ENCODE peak calls at places on chromosome 6, in four cellular contexts. M, N, Y and R are unnamed samples.

GRCh38 chr6:106181664-106182418 is 95.7 kb downstream of the PRDM1 start:
- DNase-seq in M (no peak), N (peak), Y (peak), R (no peak)

GRCh38 chr6:39273394-39273793 is 40.8 kb downstream of the KCNK17 start:
- DNase-seq in M (no peak), N (no peak), Y (no peak), R (no peak)

GRCh38 chr6:89940225-89941027 is 46.2 kb downstream of the GJA10 start:
- DNase-seq in M (peak), N (peak), Y (peak), R (peak)

GRCh38 chr6:101597711-101598110 is 204.2 kb downstream of the GRIK2 start:
- DNase-seq in M (no peak), N (no peak), Y (peak), R (no peak)

GRCh38 chr6:118660218-118660569 is 8.8 kb upstream of the CEP85L start:
- DNase-seq in M (no peak), N (no peak), Y (peak), R (peak)

GRCh38 chr6:10322991-10323390 is 91.9 kb downstream of the TFAP2A start:
- DNase-seq in M (no peak), N (peak), Y (peak), R (no peak)

GRCh38 chr6:1757133-1757532 is 147.4 kb downstream of the FOXC1 start:
- DNase-seq in M (no peak), N (no peak), Y (no peak), R (no peak)

GRCh38 chr6:10398439-10399218 is 16.2 kb downstream of the TFAP2A start:
- DNase-seq in M (no peak), N (no peak), Y (no peak), R (no peak)

GRCh38 chr6:80636689-80637088 is 530.2 kb downstream of the BCKDHB start:
- DNase-seq in M (no peak), N (peak), Y (peak), R (no peak)

GRCh38 chr6:6320901-6321300 is 439 bp upstream of the F13A1 start:
- DNase-seq in M (no peak), N (peak), Y (peak), R (no peak)

GRCh38 chr6:158083687-158084325 is 84.3 kb downstream of the SERAC1 start:
- DNase-seq in M (no peak), N (no peak), Y (no peak), R (no peak)

GRCh38 chr6:168128631-168129291 is 49.7 kb upstream of the FRMD1 start:
- DNase-seq in M (no peak), N (no peak), Y (no peak), R (no peak)

GRCh38 chr6:142935553-142936517 is 9.1 kb downstream of the HIVEP2 start:
- DNase-seq in M (no peak), N (no peak), Y (no peak), R (peak)

GRCh38 chr6:68779366-68779765 is 144.3 kb downstream of the ADGRB3 start:
- DNase-seq in M (no peak), N (no peak), Y (no peak), R (no peak)

GRCh38 chr6:163814494-163815364 is 400.2 kb downstream of the QKI start:
- DNase-seq in M (peak), N (peak), Y (peak), R (no peak)

GRCh38 chr6:156131221-156131903 is 645.8 kb upstream of the ARID1B start:
- DNase-seq in M (no peak), N (no peak), Y (no peak), R (no peak)

GRCh38 chr6:2977799-2978558 is 6.6 kb upstream of the SERPINB6 start:
- DNase-seq in M (no peak), N (no peak), Y (no peak), R (no peak)

GRCh38 chr6:133553652-133554051 is 312.5 kb downstream of the EYA4 start:
- DNase-seq in M (no peak), N (peak), Y (peak), R (peak)

GRCh38 chr6:562052-562676 is 94.7 kb downstream of the HUS1B start:
- DNase-seq in M (no peak), N (no peak), Y (no peak), R (no peak)

GRCh38 chr6:170296423-170296745 is 5.5 kb upstream of the DLL1 start:
- DNase-seq in M (no peak), N (no peak), Y (no peak), R (no peak)

GRCh38 chr6:161618816-161619454 is 345.1 kb upstream of the AGPAT4 start:
- DNase-seq in M (peak), N (peak), Y (peak), R (no peak)

GRCh38 chr6:11994875-11995461 is 17.1 kb upstream of the HIVEP1 start:
- DNase-seq in M (no peak), N (peak), Y (peak), R (no peak)

GRCh38 chr6:40799296-40800020 is 212.3 kb upstream of the LRFN2 start:
- DNase-seq in M (no peak), N (no peak), Y (no peak), R (no peak)

GRCh38 chr6:3137057-3137777 is 18.7 kb downstream of the BPHL start:
- DNase-seq in M (no peak), N (no peak), Y (no peak), R (no peak)

GRCh38 chr6:156695747-156696146 is 81.4 kb upstream of the ARID1B start:
- DNase-seq in M (no peak), N (no peak), Y (no peak), R (no peak)

GRCh38 chr6:137342607-137343186 is 123.5 kb upstream of the IFNGR1 start:
- DNase-seq in M (peak), N (no peak), Y (no peak), R (peak)
- H3K4me3 ChIP-seq in M (peak), N (peak), Y (peak), R (peak)

DNA sequence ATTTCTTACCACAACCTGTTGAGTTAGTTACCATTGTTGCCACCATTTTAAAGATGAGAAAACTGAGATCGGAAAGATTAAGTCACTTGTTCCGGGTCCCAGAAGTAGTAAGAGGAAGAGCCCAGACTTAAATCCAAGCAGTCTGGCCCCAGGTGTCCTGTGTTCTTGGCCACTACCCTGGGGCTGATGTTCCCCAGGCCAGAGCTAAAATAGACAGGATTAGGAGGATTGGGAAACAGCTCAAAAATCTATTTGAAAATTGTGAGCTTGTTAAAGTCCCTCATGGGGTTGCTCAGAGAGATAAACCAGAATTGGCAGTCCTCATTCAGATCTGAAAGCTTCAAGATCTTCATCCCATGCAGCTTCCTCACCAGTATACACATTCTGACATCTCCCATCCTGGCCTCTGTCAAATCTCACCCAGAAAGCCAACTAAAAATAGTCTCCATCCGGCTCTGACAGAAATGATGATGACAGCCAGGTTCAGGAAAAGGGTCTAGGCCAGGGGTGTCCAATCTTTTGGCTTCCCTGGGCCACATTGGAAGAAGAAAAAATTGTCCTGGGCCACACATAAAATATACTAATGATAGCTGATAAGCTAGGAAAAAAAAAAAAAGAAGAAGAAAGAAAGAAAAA is 62.0 kb downstream of the GFOD1 start:
- DNase-seq in M (no peak), N (no peak), Y (no peak), R (no peak)
- H3K4me2 ChIP-seq in M (no peak), N (no peak), Y (no peak), R (no peak)

GRCh38 chr6:13421425-13422057 is 65.9 kb downstream of the GFOD1 start:
- DNase-seq in M (no peak), N (no peak), Y (no peak), R (no peak)
- H3K27ac ChIP-seq in M (no peak), N (no peak), Y (no peak), R (no peak)

GRCh38 chr6:33590531-33591198 is 10.6 kb upstream of the BAK1 start:
- DNase-seq in M (peak), N (peak), Y (peak), R (no peak)

GRCh38 chr6:33589723-33590530 is 9.9 kb upstream of the BAK1 start:
- DNase-seq in M (peak), N (peak), Y (peak), R (peak)

GRCh38 chr6:33592595-33593413 is 12.7 kb upstream of the BAK1 start:
- DNase-seq in M (no peak), N (no peak), Y (no peak), R (no peak)

GRCh38 chr6:33592280-33592594 is 12.2 kb upstream of the BAK1 start:
- DNase-seq in M (no peak), N (no peak), Y (no peak), R (no peak)

DNA sequence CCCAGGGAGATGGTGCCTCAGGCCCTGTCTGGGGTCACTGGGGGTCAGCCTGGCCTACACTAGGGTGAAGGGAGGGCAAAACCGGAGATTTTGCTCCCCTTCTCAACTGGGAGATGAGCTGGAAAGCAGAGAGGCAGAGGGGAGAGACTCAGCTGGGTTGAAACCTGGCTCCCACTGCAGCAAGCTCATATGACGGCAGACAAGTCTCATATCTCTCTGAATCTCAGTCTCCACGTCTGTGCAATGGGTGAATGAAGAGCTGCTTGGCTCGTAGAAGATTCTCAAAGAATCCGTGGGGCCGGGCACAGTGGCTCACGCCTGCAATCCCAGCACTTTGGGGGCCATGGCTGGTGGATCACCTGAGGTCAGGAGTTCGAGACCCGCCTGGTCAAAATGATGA is 11.6 kb upstream of the BAK1 start:
- DNase-seq in M (no peak), N (no peak), Y (no peak), R (no peak)
- H3K4me3 ChIP-seq in M (no peak), N (no peak), Y (no peak), R (no peak)